ENCODE peak calls at places on chromosome 14, in five cellular contexts. K is foreskin fibroblast, H is BE2C, W is left ventricle myocardium inferior, Q is fibroblast of lung. I is an unnamed sample.
A peak's percentile ranks its signal among the peaks of the same experiment; 100 is the strongest.

GRCh38 chr14:55092326-55092725 is 36.7 kb upstream of the LGALS3 start:
- DNase-seq in W (no peak), H (peak; percentile 32), K (peak; percentile 76), Q (no peak), I (no peak)

GRCh38 chr14:25121342-25122129 is 71.6 kb upstream of the STXBP6 start:
- DNase-seq in K (peak; percentile 97), H (no peak), Q (peak; percentile 92), W (no peak), I (peak; percentile 63)

GRCh38 chr14:32588448-32589320 is 259.6 kb downstream of the AKAP6 start:
- DNase-seq in Q (peak; percentile 81), W (no peak), K (peak; percentile 46), H (peak; percentile 23), I (peak; percentile 67)

GRCh38 chr14:25122188-25122587 is 72.2 kb upstream of the STXBP6 start:
- DNase-seq in W (no peak), Q (no peak), K (peak; percentile 84), H (no peak), I (no peak)

GRCh38 chr14:76023757-76024156 is 38.2 kb downstream of the IFT43 start:
- DNase-seq in Q (no peak), H (no peak), W (no peak), K (no peak), I (no peak)

GRCh38 chr14:89915114-89915878 is 39.2 kb downstream of the EFCAB11 start:
- DNase-seq in K (no peak), H (peak; percentile 52), W (peak; percentile 23), Q (peak; percentile 84), I (peak; percentile 83)

GRCh38 chr14:97426776-97427175 is 629.6 kb downstream of the VRK1 start:
- DNase-seq in K (no peak), W (no peak), Q (no peak), H (no peak), I (no peak)

GRCh38 chr14:54882521-54882920 is 20.1 kb downstream of the GCH1 start:
- DNase-seq in H (no peak), Q (no peak), W (no peak), K (no peak), I (no peak)

GRCh38 chr14:71498151-71498734 is 434.0 kb upstream of the RGS6 start:
- DNase-seq in Q (peak; percentile 46), H (no peak), K (no peak), W (no peak), I (peak; percentile 55)

GRCh38 chr14:30064454-30064853 is 136.8 kb upstream of the PRKD1 start:
- DNase-seq in H (no peak), Q (no peak), W (no peak), K (no peak), I (no peak)

GRCh38 chr14:93747560-93747959 is 40.7 kb downstream of the PRIMA1 start:
- DNase-seq in H (no peak), Q (no peak), W (no peak), K (no peak), I (no peak)

GRCh38 chr14:95157987-95158712 is 821 bp upstream of the DICER1 start:
- DNase-seq in W (no peak), H (no peak), Q (no peak), K (no peak), I (no peak)

GRCh38 chr14:90903101-90903500 is 86.9 kb upstream of the TTC7B start:
- DNase-seq in Q (peak; percentile 73), H (peak; percentile 56), K (peak; percentile 35), W (no peak), I (peak; percentile 57)

GRCh38 chr14:59020382-59020781 is 168.1 kb upstream of the DAAM1 start:
- DNase-seq in K (peak; percentile 18), Q (peak; percentile 51), W (no peak), H (peak; percentile 24), I (peak; percentile 43)

GRCh38 chr14:97977711-97978261 is 1180.6 kb downstream of the VRK1 start:
- DNase-seq in W (peak; percentile 79), Q (peak; percentile 3), K (no peak), H (peak; percentile 86), I (peak; percentile 29)

GRCh38 chr14:96205059-96205993 is 687 bp downstream of the BDKRB2 start:
- DNase-seq in Q (no peak), W (no peak), H (no peak), K (no peak), I (no peak)
- H3K4me3 ChIP-seq in Q (peak overlapping the region; percentile 92), W (peak overlapping the region; percentile 59), H (peak overlapping the region; percentile 61), K (peak overlapping the region; percentile 99), I (peak overlapping the region; percentile 50)

DNA sequence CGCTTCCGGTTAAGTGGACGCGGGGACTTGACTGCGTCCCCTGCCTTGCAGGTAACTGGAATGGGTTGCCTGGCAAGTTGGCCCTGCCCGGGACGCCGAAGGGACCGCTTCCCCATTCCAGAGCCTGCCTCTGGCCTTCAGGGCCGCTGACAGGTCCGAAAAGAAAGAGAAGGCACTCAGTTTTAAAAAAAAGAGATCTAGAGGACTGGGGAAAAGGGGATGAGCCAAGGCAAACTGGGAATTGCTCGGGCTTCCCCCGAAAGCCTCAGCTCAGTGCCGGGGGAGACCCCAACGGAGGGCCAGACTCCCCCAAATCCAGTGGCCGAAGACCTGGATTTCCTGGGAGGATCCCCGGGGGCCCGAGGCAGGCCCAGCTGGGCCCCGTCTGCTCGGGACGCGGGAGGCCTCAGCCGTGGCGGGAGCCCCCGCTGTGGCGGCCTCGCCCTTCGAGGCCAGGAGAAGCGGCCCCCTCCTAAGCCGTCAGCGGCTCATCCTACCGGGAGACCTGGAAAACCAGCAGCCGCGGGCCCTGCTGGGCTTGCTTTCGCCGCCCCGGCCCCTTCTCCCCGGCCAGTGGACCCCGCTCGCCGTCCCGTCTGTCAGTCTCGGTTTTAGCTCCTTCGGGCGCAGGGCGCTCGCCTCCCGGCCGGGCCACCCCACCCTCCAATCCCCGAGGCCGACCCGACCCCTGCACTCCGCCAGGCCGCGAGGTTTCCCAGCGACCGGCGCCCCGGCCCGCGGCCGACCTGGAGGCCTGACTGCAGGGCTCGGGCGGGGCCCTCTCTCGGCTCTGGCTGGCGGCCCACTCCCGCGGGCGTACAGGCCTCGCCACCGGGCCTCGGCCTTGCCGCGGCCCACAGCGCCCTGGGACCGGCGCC is 12.5 kb downstream of the OTX2 start:
- DNase-seq in K (no peak), H (no peak), W (no peak), Q (no peak), I (no peak)
- H3K4me3 ChIP-seq in K (no peak overlapping the region), H (no peak overlapping the region), W (peak overlapping the region; percentile 54), Q (no peak overlapping the region), I (no peak overlapping the region)

GRCh38 chr14:23349156-23349845 is 3.4 kb downstream of the SLC22A17 start:
- DNase-seq in H (no peak), Q (no peak), W (no peak), K (no peak), I (no peak)
- H3K4me3 ChIP-seq in H (no peak overlapping the region), Q (no peak overlapping the region), W (no peak overlapping the region), K (no peak overlapping the region), I (no peak overlapping the region)

GRCh38 chr14:68392393-68393085 is 400.3 kb downstream of the ZFP36L1 start:
- DNase-seq in W (peak; percentile 56), K (no peak), Q (peak; percentile 60), H (no peak), I (no peak)
- H3K4me3 ChIP-seq in W (no peak overlapping the region), K (no peak overlapping the region), Q (no peak overlapping the region), H (no peak overlapping the region), I (no peak overlapping the region)

GRCh38 chr14:56799327-56799645 is 11.0 kb downstream of the OTX2 start:
- DNase-seq in K (no peak), Q (no peak), H (no peak), W (no peak), I (no peak)
- H3K4me3 ChIP-seq in K (no peak overlapping the region), Q (no peak overlapping the region), H (no peak overlapping the region), W (no peak overlapping the region), I (no peak overlapping the region)

GRCh38 chr14:21262410-21262809 is 6.8 kb downstream of the HNRNPC start:
- DNase-seq in K (no peak), W (no peak), Q (no peak), H (no peak), I (no peak)
- H3K4me3 ChIP-seq in K (no peak overlapping the region), W (no peak overlapping the region), Q (no peak overlapping the region), H (no peak overlapping the region), I (no peak overlapping the region)

GRCh38 chr14:34711169-34711568 is 3.2 kb downstream of the CFL2 start:
- DNase-seq in Q (peak; percentile 83), K (peak; percentile 91), H (peak; percentile 41), W (no peak), I (peak; percentile 86)
- H3K4me3 ChIP-seq in Q (peak overlapping the region; percentile 20), K (peak overlapping the region; percentile 72), H (peak overlapping the region; percentile 9), W (peak overlapping the region; percentile 92), I (no peak overlapping the region)

GRCh38 chr14:88791252-88791621 is 1.5 kb downstream of the EML5 start:
- DNase-seq in W (no peak), Q (no peak), K (no peak), H (no peak), I (no peak)
- H3K4me3 ChIP-seq in W (no peak overlapping the region), Q (no peak overlapping the region), K (no peak overlapping the region), H (peak overlapping the region; percentile 99), I (no peak overlapping the region)

GRCh38 chr14:74615735-74616134 is 3.7 kb upstream of the LTBP2 start:
- DNase-seq in H (no peak), K (no peak), Q (no peak), W (no peak), I (no peak)
- H3K4me3 ChIP-seq in H (no peak overlapping the region), K (no peak overlapping the region), Q (no peak overlapping the region), W (no peak overlapping the region), I (no peak overlapping the region)